ENCODE peak calls at places on chromosomes 12 and 14, in eight cellular contexts. F is GM10248, H is endothelial cell, V is uterus, G is RWPE1, P is transverse colon, U is tibial artery, W is ovary. M is an unnamed sample.

GRCh38 chr12:83318386-83318971 is 631.8 kb downstream of the TMTC2 start:
- DNase-seq in F (no peak), H (no peak), V (no peak), G (no peak), P (no peak), U (no peak), W (no peak), M (no peak)

GRCh38 chr14:104143071-104143470 is 4.7 kb downstream of the KIF26A start:
- DNase-seq in F (no peak), H (no peak), V (no peak), G (no peak), P (no peak), U (no peak), W (no peak), M (peak)

GRCh38 chr12:63047146-63047545 is 103.9 kb downstream of the AVPR1A start:
- DNase-seq in F (no peak), H (no peak), V (no peak), G (no peak), P (no peak), U (no peak), W (no peak), M (no peak)

GRCh38 chr12:53101266-53101665 is 2.0 kb upstream of the SOAT2 start:
- DNase-seq in F (no peak), H (no peak), V (no peak), G (no peak), P (no peak), U (no peak), W (no peak), M (no peak)

GRCh38 chr12:3869860-3870259 is 3.3 kb downstream of the PARP11 start:
- DNase-seq in F (no peak), H (no peak), V (no peak), G (no peak), P (no peak), U (no peak), W (no peak), M (no peak)

GRCh38 chr12:118061876-118062791 is 1.2 kb upstream of the WSB2 start:
- DNase-seq in F (peak), H (peak), V (peak), G (peak), P (peak), U (peak), W (peak), M (peak)

GRCh38 chr14:105473033-105473676 is 1.5 kb upstream of the CRIP2 start:
- DNase-seq in F (no peak), H (no peak), V (no peak), G (no peak), P (no peak), U (peak), W (no peak), M (no peak)

GRCh38 chr12:1916396-1917171 is 1.9 kb downstream of the CACNA2D4 start:
- DNase-seq in F (peak), H (no peak), V (peak), G (no peak), P (no peak), U (no peak), W (peak), M (no peak)

GRCh38 chr14:104393898-104394605 is 185.5 kb upstream of the C14orf180 start:
- DNase-seq in F (no peak), H (no peak), V (peak), G (no peak), P (peak), U (peak), W (no peak), M (no peak)

GRCh38 chr12:3002636-3003035 is 43.4 kb downstream of the TEAD4 start:
- DNase-seq in F (no peak), H (no peak), V (no peak), G (no peak), P (no peak), U (no peak), W (no peak), M (no peak)

GRCh38 chr14:57692671-57693070 is 173.2 kb downstream of the SLC35F4 start:
- DNase-seq in F (peak), H (no peak), V (no peak), G (peak), P (no peak), U (no peak), W (no peak), M (no peak)

GRCh38 chr12:126908765-126909142 is 1358.2 kb upstream of the TMEM132C start:
- DNase-seq in F (no peak), H (no peak), V (no peak), G (no peak), P (no peak), U (no peak), W (no peak), M (no peak)

GRCh38 chr14:57168138-57168695 is 100.5 kb downstream of the EXOC5 start:
- DNase-seq in F (no peak), H (no peak), V (no peak), G (no peak), P (no peak), U (no peak), W (no peak), M (no peak)

GRCh38 chr14:71165650-71166049 is 258.4 kb downstream of the PCNX1 start:
- DNase-seq in F (no peak), H (no peak), V (no peak), G (no peak), P (peak), U (no peak), W (no peak), M (no peak)

GRCh38 chr12:76880156-76881023 is 1.6 kb upstream of the CSRP2 start:
- DNase-seq in F (no peak), H (no peak), V (no peak), G (no peak), P (no peak), U (no peak), W (no peak), M (no peak)

GRCh38 chr12:76878045-76878898 is 547 bp downstream of the CSRP2 start:
- DNase-seq in F (peak), H (peak), V (peak), G (peak), P (no peak), U (no peak), W (peak), M (peak)

GRCh38 chr12:76879710-76880025 is 849 bp upstream of the CSRP2 start:
- DNase-seq in F (no peak), H (no peak), V (peak), G (no peak), P (no peak), U (peak), W (no peak), M (peak)

GRCh38 chr12:76881152-76881551 is 2.3 kb upstream of the CSRP2 start:
- DNase-seq in F (no peak), H (no peak), V (no peak), G (no peak), P (no peak), U (no peak), W (no peak), M (no peak)

DNA sequence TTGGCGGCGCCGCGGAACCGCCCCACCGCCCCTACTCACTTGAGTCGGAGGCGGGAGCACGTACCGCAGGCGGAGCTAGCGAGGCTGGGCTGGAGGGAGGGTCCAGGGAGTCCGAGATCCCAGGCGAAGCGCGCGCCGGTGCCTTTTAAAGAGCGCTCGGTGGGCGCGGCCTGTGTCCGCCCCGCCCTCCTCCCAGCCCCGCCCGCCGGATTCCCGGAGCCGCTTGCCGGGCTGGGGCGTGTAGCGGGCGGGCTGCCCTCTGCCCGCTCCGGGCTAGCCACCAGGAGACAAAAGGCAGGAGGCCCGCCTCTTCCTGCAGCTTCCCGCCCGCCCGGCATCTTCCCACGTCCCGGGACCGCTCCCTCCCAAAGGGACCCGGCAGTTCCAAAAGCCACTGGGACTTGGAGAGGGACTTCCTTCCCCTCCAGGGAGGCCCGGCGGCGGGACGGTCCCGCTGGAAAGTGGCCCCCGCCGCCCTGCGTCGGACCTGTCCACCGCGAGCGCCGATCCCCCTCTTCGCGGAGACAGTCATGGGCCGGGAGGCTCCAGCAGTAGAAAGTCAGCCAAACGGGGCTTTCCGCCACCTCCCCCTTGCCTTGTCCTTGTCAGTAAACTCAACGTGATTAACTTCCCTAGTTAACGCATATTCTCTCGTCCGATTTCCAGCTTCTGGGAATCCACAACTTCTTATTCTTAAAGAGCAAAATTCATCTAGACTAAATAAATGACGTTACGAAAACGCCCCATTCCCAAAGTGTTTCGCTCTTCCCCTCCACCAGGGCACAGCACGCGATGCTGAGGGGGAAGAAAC is at the start of gene CSRP2:
- DNase-seq in F (peak), H (peak), V (peak), G (peak), P (peak), U (peak), W (peak), M (peak)
- TF ChIP-seq CTCF in F (no peak), H (no peak), V (peak), G (peak), P (no peak), U (peak), W (no peak), M (peak)

GRCh38 chr14:67887478-67887877 is 67.9 kb downstream of the RAD51B start:
- DNase-seq in F (no peak), H (no peak), V (no peak), G (no peak), P (no peak), U (no peak), W (no peak), M (no peak)

GRCh38 chr14:67881225-67881624 is 61.6 kb downstream of the RAD51B start:
- DNase-seq in F (peak), H (no peak), V (no peak), G (no peak), P (no peak), U (no peak), W (no peak), M (no peak)

GRCh38 chr14:67882973-67883372 is 63.4 kb downstream of the RAD51B start:
- DNase-seq in F (no peak), H (no peak), V (no peak), G (no peak), P (no peak), U (no peak), W (no peak), M (no peak)

GRCh38 chr14:67886221-67886620 is 66.6 kb downstream of the RAD51B start:
- DNase-seq in F (no peak), H (no peak), V (no peak), G (no peak), P (no peak), U (no peak), W (no peak), M (peak)

GRCh38 chr14:67883717-67884116 is 64.1 kb downstream of the RAD51B start:
- DNase-seq in F (no peak), H (no peak), V (no peak), G (peak), P (no peak), U (no peak), W (no peak), M (no peak)
- TF ChIP-seq CTCF in F (peak), H (no peak), V (peak), G (no peak), P (no peak), U (peak), W (peak), M (no peak)

GRCh38 chr14:101032433-101032832 is 128.9 kb upstream of the RTL1 start:
- DNase-seq in F (no peak), H (no peak), V (peak), G (no peak), P (no peak), U (peak), W (peak), M (no peak)
- TF ChIP-seq CTCF in F (no peak), H (no peak), V (no peak), G (no peak), P (no peak), U (no peak), W (no peak), M (no peak)

GRCh38 chr12:20300457-20300856 is 67.9 kb upstream of the PDE3A start:
- DNase-seq in F (no peak), H (no peak), V (no peak), G (no peak), P (no peak), U (no peak), W (no peak), M (no peak)

GRCh38 chr12:20309504-20310148 is 58.7 kb upstream of the PDE3A start:
- DNase-seq in F (no peak), H (no peak), V (no peak), G (no peak), P (no peak), U (no peak), W (no peak), M (no peak)

DNA sequence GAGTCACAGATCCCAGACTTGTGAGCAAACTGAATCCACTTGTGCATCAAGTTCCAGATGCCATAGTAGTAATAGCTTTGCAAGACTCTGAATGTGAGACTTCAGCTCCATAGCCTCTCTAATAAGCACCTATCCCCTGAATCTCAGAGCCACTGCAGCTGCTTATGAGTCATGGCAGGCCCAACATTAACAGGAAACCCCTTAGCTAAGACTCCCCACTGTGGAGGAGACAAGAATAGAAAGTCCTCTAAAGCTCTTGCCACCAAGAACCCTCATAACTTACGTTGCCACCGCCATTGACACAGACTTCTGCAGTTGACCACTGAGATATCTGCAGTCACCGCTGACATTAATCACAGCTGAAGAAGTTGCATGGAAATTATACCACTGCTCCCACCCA is 62.9 kb upstream of the PDE3A start:
- DNase-seq in F (no peak), H (no peak), V (no peak), G (no peak), P (no peak), U (no peak), W (no peak), M (no peak)
- TF ChIP-seq CTCF in F (no peak), H (no peak), V (no peak), G (no peak), P (no peak), U (no peak), W (no peak), M (no peak)

GRCh38 chr14:35394326-35394725 is 10.2 kb downstream of the NFKBIA start:
- DNase-seq in F (no peak), H (no peak), V (no peak), G (no peak), P (no peak), U (no peak), W (no peak), M (no peak)
- TF ChIP-seq CTCF in F (no peak), H (no peak), V (no peak), G (no peak), P (no peak), U (no peak), W (no peak), M (no peak)

GRCh38 chr12:130838951-130839769 is at the start of gene STX2:
- DNase-seq in F (peak), H (peak), V (peak), G (peak), P (peak), U (peak), W (peak), M (peak)
- TF ChIP-seq CTCF in F (peak), H (no peak), V (peak), G (peak), P (peak), U (peak), W (peak), M (no peak)

DNA sequence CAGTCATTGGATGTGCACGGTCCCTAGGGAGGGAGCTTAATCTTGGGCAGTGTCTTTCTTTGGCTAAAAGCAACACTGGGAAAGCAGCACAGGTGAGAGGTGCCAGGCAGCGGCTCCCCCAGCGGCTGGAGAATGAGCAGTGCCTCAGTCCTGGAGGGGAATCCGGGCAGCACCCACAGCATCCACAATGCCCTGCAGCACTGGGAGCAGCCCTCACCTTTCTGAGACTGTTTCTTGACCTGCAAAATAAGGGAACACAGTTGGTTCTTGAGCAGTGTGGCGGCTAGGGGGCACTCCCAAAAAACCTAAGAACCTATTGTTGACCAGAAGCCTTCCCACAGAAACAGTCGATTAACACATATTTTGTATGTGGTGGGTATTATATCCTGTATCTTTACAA is 75.8 kb downstream of the SINHCAF start:
- DNase-seq in F (no peak), H (no peak), V (no peak), G (no peak), P (no peak), U (no peak), W (no peak), M (no peak)
- TF ChIP-seq CTCF in F (no peak), H (no peak), V (no peak), G (no peak), P (no peak), U (no peak), W (no peak), M (no peak)

GRCh38 chr12:47931187-47931586 is 26.4 kb upstream of the VDR start:
- DNase-seq in F (no peak), H (no peak), V (no peak), G (no peak), P (no peak), U (no peak), W (no peak), M (no peak)
- TF ChIP-seq CTCF in F (no peak), H (no peak), V (no peak), G (no peak), P (no peak), U (no peak), W (no peak), M (no peak)